ENCODE peak calls at places on chromosomes 5 and 9, in seven cellular contexts. N is small intestine; T is adrenal gland; X is lower lobe of right lung; I is HepG2; L is activated gamma-delta T cell treated with anti-CD3 and anti-CD28 coated beads, Interleukin-2, amount 50 U/mL, for 16 hours; R is stimulated activated CD4-positive, alpha-beta T cell treated with anti-CD3 and anti-CD28 coated beads, Interleukin-2, amount 100 ng/mL, for 24 hours. V is an unnamed sample.

GRCh38 chr9:6673326-6674025 is 27.9 kb upstream of the GLDC start:
- DNase-seq in X (no peak), I (peak), L (no peak), R (no peak), N (no peak), T (no peak), V (no peak)

GRCh38 chr9:113828211-113828610 is 47.9 kb upstream of the ZNF618 start:
- DNase-seq in X (no peak), R (no peak), I (no peak), L (no peak), T (no peak), N (no peak), V (no peak)

GRCh38 chr5:119439140-119439625 is 13.1 kb upstream of the HSD17B4 start:
- DNase-seq in X (no peak), L (no peak), N (peak), T (no peak), I (peak), R (no peak), V (no peak)

GRCh38 chr9:121171236-121171635 is 30.4 kb downstream of the RAB14 start:
- DNase-seq in N (no peak), R (no peak), L (no peak), X (no peak), I (no peak), T (no peak), V (no peak)

GRCh38 chr5:73897886-73898285 is 271.9 kb downstream of the ARHGEF28 start:
- DNase-seq in L (no peak), I (no peak), X (no peak), N (no peak), R (no peak), T (no peak), V (no peak)

GRCh38 chr5:148491793-148492184 is 108.0 kb downstream of the FBXO38 start:
- DNase-seq in T (no peak), X (no peak), I (peak), N (no peak), R (no peak), L (no peak), V (no peak)

GRCh38 chr5:136182618-136183017 is 10.3 kb downstream of the SMIM32 start:
- DNase-seq in X (no peak), L (no peak), I (no peak), N (no peak), R (no peak), T (no peak), V (no peak)

GRCh38 chr9:19876569-19877316 is 87.9 kb upstream of the SLC24A2 start:
- DNase-seq in R (no peak), L (no peak), X (no peak), N (no peak), T (no peak), I (no peak), V (no peak)

GRCh38 chr9:116181853-116182610 is 28.4 kb downstream of the PAPPA start:
- DNase-seq in L (no peak), R (no peak), I (no peak), X (no peak), T (no peak), N (no peak), V (no peak)

GRCh38 chr9:108650826-108651225 is 205.0 kb downstream of the ACTL7B start:
- DNase-seq in N (no peak), X (no peak), R (no peak), I (no peak), L (no peak), T (no peak), V (no peak)

GRCh38 chr9:138071292-138071691 is 193.7 kb downstream of the CACNA1B start:
- DNase-seq in R (no peak), X (no peak), T (no peak), N (no peak), L (no peak), I (no peak), V (no peak)

GRCh38 chr5:139681466-139681865 is 33.3 kb downstream of the CXXC5 start:
- DNase-seq in N (no peak), T (no peak), I (no peak), X (no peak), R (no peak), L (no peak), V (no peak)

V was measured in natural killer cell.